ENCODE peak calls at places on chromosome 2, in six cellular contexts. One of them, this sample, is unnamed.
A peak's percentile ranks its signal among the peaks of the same experiment; 100 is the strongest.

GRCh38 chr2:80573167-80573566 is 268.6 kb upstream of the LRRTM1 start:
- DNase-seq in left ventricle myocardium inferior: no peak
- DNase-seq in neuronal stem cell: no peak
- DNase-seq in WERI-Rb-1: no peak
- DNase-seq in AG04450: no peak
- DNase-seq in HCT116: no peak
- DNase-seq in this sample: no peak

GRCh38 chr2:166140922-166141321 is 13.1 kb upstream of the SCN1A start:
- DNase-seq in left ventricle myocardium inferior: no peak
- DNase-seq in neuronal stem cell: no peak
- DNase-seq in WERI-Rb-1: no peak
- DNase-seq in AG04450: no peak
- DNase-seq in HCT116: no peak
- DNase-seq in this sample: peak; percentile 10

GRCh38 chr2:220071716-220072115 is 444.3 kb downstream of the SLC4A3 start:
- DNase-seq in left ventricle myocardium inferior: no peak
- DNase-seq in neuronal stem cell: no peak
- DNase-seq in WERI-Rb-1: no peak
- DNase-seq in AG04450: no peak
- DNase-seq in HCT116: no peak
- DNase-seq in this sample: no peak

GRCh38 chr2:239106314-239106908 is 258.5 kb downstream of the TWIST2 start:
- DNase-seq in left ventricle myocardium inferior: peak; percentile 42
- DNase-seq in neuronal stem cell: peak; percentile 21
- DNase-seq in WERI-Rb-1: peak; percentile 67
- DNase-seq in AG04450: no peak
- DNase-seq in HCT116: peak; percentile 18
- DNase-seq in this sample: peak; percentile 92

GRCh38 chr2:65103013-65103720 is 26.7 kb downstream of the RAB1A start:
- DNase-seq in left ventricle myocardium inferior: no peak
- DNase-seq in neuronal stem cell: no peak
- DNase-seq in WERI-Rb-1: no peak
- DNase-seq in AG04450: no peak
- DNase-seq in HCT116: no peak
- DNase-seq in this sample: no peak

GRCh38 chr2:210620456-210620855 is 64.1 kb downstream of the CPS1 start:
- DNase-seq in left ventricle myocardium inferior: no peak
- DNase-seq in neuronal stem cell: no peak
- DNase-seq in WERI-Rb-1: no peak
- DNase-seq in AG04450: no peak
- DNase-seq in HCT116: no peak
- DNase-seq in this sample: no peak

GRCh38 chr2:38462121-38462634 is 85.1 kb upstream of the ATL2 start:
- DNase-seq in left ventricle myocardium inferior: no peak
- DNase-seq in neuronal stem cell: no peak
- DNase-seq in WERI-Rb-1: no peak
- DNase-seq in AG04450: peak; percentile 80
- DNase-seq in HCT116: peak; percentile 94
- DNase-seq in this sample: no peak

GRCh38 chr2:37659723-37660122 is 11.7 kb downstream of the CDC42EP3 start:
- DNase-seq in left ventricle myocardium inferior: no peak
- DNase-seq in neuronal stem cell: no peak
- DNase-seq in WERI-Rb-1: no peak
- DNase-seq in AG04450: no peak
- DNase-seq in HCT116: no peak
- DNase-seq in this sample: no peak

GRCh38 chr2:222819722-222820333 is 41.0 kb upstream of the ACSL3 start:
- DNase-seq in left ventricle myocardium inferior: no peak
- DNase-seq in neuronal stem cell: no peak
- DNase-seq in WERI-Rb-1: no peak
- DNase-seq in AG04450: no peak
- DNase-seq in HCT116: no peak
- DNase-seq in this sample: no peak

GRCh38 chr2:120934891-120935338 is 199.2 kb downstream of the GLI2 start:
- DNase-seq in left ventricle myocardium inferior: no peak
- DNase-seq in neuronal stem cell: no peak
- DNase-seq in WERI-Rb-1: peak; percentile 46
- DNase-seq in AG04450: peak; percentile 55
- DNase-seq in HCT116: peak; percentile 69
- DNase-seq in this sample: no peak

GRCh38 chr2:121075641-121076500 is 209.1 kb downstream of the TFCP2L1 start:
- DNase-seq in left ventricle myocardium inferior: no peak
- DNase-seq in neuronal stem cell: no peak
- DNase-seq in WERI-Rb-1: no peak
- DNase-seq in AG04450: no peak
- DNase-seq in HCT116: no peak
- DNase-seq in this sample: peak; percentile 87

GRCh38 chr2:155965415-155966070 is 367.0 kb downstream of the NR4A2 start:
- DNase-seq in left ventricle myocardium inferior: no peak
- DNase-seq in neuronal stem cell: no peak
- DNase-seq in WERI-Rb-1: no peak
- DNase-seq in AG04450: no peak
- DNase-seq in HCT116: no peak
- DNase-seq in this sample: no peak

GRCh38 chr2:137674991-137675390 is 289.3 kb upstream of the HNMT start:
- DNase-seq in left ventricle myocardium inferior: no peak
- DNase-seq in neuronal stem cell: no peak
- DNase-seq in WERI-Rb-1: no peak
- DNase-seq in AG04450: no peak
- DNase-seq in HCT116: no peak
- DNase-seq in this sample: no peak

GRCh38 chr2:211454684-211455083 is 898.3 kb downstream of the CPS1 start:
- DNase-seq in left ventricle myocardium inferior: no peak
- DNase-seq in neuronal stem cell: peak; percentile 11
- DNase-seq in WERI-Rb-1: no peak
- DNase-seq in AG04450: no peak
- DNase-seq in HCT116: no peak
- DNase-seq in this sample: no peak

GRCh38 chr2:36333350-36334012 is 22.1 kb upstream of the CRIM1 start:
- DNase-seq in left ventricle myocardium inferior: no peak
- DNase-seq in neuronal stem cell: no peak
- DNase-seq in WERI-Rb-1: no peak
- DNase-seq in AG04450: no peak
- DNase-seq in HCT116: no peak
- DNase-seq in this sample: no peak

GRCh38 chr2:111186933-111187332 is 66.2 kb downstream of the BCL2L11 start:
- DNase-seq in left ventricle myocardium inferior: no peak
- DNase-seq in neuronal stem cell: no peak
- DNase-seq in WERI-Rb-1: no peak
- DNase-seq in AG04450: no peak
- DNase-seq in HCT116: no peak
- DNase-seq in this sample: peak; percentile 73

GRCh38 chr2:188046437-188046836 is 245.2 kb upstream of the GULP1 start:
- DNase-seq in left ventricle myocardium inferior: no peak
- DNase-seq in neuronal stem cell: no peak
- DNase-seq in WERI-Rb-1: no peak
- DNase-seq in AG04450: no peak
- DNase-seq in HCT116: no peak
- DNase-seq in this sample: no peak

GRCh38 chr2:205032093-205032551 is 486.8 kb downstream of the PARD3B start:
- DNase-seq in left ventricle myocardium inferior: no peak
- DNase-seq in neuronal stem cell: no peak
- DNase-seq in WERI-Rb-1: no peak
- DNase-seq in AG04450: no peak
- DNase-seq in HCT116: no peak
- DNase-seq in this sample: no peak

GRCh38 chr2:85986121-85986520 is 97.3 kb upstream of the ST3GAL5 start:
- DNase-seq in left ventricle myocardium inferior: no peak
- DNase-seq in neuronal stem cell: no peak
- DNase-seq in WERI-Rb-1: no peak
- DNase-seq in AG04450: no peak
- DNase-seq in HCT116: no peak
- DNase-seq in this sample: no peak

DNA sequence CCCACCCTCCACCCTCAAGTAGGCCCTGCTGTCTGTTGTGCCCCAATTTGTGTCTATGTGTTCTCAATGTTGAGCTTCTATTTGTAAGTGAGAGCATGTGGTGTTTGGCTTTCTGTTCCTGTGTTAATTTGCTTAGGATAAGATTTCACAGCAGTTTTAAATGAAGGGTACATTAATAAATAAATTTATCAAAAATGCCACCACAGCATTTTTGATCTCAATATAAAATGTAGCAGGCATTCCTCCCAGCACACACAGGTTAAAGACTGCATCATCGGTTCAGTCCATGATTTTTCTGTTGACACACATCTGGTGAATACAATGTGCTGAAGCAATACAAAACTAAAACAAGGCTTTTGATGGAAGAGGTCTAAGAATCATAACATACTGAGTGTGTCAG is 412.0 kb upstream of the LYPD1 start:
- DNase-seq in left ventricle myocardium inferior: no peak
- DNase-seq in neuronal stem cell: no peak
- DNase-seq in WERI-Rb-1: no peak
- DNase-seq in AG04450: no peak
- DNase-seq in HCT116: no peak
- DNase-seq in this sample: no peak
- H3K4me3 ChIP-seq in left ventricle myocardium inferior: no peak overlapping the region
- H3K4me3 ChIP-seq in neuronal stem cell: no peak overlapping the region
- H3K4me3 ChIP-seq in WERI-Rb-1: no peak overlapping the region
- H3K4me3 ChIP-seq in AG04450: no peak overlapping the region
- H3K4me3 ChIP-seq in HCT116: no peak overlapping the region
- H3K4me3 ChIP-seq in this sample: no peak overlapping the region

GRCh38 chr2:104862061-104862941 is 8.4 kb downstream of the POU3F3 start:
- DNase-seq in left ventricle myocardium inferior: no peak
- DNase-seq in neuronal stem cell: no peak
- DNase-seq in WERI-Rb-1: no peak
- DNase-seq in AG04450: no peak
- DNase-seq in HCT116: no peak
- DNase-seq in this sample: peak; percentile 95

GRCh38 chr2:104863585-104864279 is 9.8 kb downstream of the POU3F3 start:
- DNase-seq in left ventricle myocardium inferior: no peak
- DNase-seq in neuronal stem cell: no peak
- DNase-seq in WERI-Rb-1: no peak
- DNase-seq in AG04450: no peak
- DNase-seq in HCT116: no peak
- DNase-seq in this sample: peak; percentile 80

GRCh38 chr2:104864751-104865470 is 11.0 kb downstream of the POU3F3 start:
- DNase-seq in left ventricle myocardium inferior: no peak
- DNase-seq in neuronal stem cell: no peak
- DNase-seq in WERI-Rb-1: no peak
- DNase-seq in AG04450: no peak
- DNase-seq in HCT116: no peak
- DNase-seq in this sample: no peak

GRCh38 chr2:104864280-104864599 is 10.3 kb downstream of the POU3F3 start:
- DNase-seq in left ventricle myocardium inferior: no peak
- DNase-seq in neuronal stem cell: no peak
- DNase-seq in WERI-Rb-1: no peak
- DNase-seq in AG04450: no peak
- DNase-seq in HCT116: no peak
- DNase-seq in this sample: no peak

DNA sequence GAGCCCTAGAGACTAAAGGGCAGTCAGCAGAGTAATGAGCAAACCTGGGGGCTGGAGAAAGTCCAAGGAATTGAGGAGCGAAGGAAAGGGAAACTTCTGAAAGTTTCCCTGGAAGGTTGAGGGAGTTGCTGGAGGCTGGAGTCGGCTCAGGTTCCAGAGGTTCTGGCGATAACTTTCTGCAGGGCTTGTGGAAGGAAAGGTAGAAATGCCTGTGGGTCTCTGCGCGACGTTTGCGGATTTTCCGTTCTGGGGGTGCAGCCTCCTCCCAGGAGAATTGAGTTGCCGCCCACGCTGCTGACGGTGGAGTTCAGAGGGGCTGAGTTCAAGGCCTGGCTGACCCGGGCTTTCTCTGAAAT is 9.3 kb downstream of the POU3F3 start:
- DNase-seq in left ventricle myocardium inferior: no peak
- DNase-seq in neuronal stem cell: no peak
- DNase-seq in WERI-Rb-1: no peak
- DNase-seq in AG04450: no peak
- DNase-seq in HCT116: no peak
- DNase-seq in this sample: peak; percentile 64
- H3K27me3 ChIP-seq in left ventricle myocardium inferior: peaks cover 100% of the 10 kb centered on the region
- H3K27me3 ChIP-seq in neuronal stem cell: peaks cover 90% of the 10 kb centered on the region
- H3K27me3 ChIP-seq in WERI-Rb-1: peaks cover 97% of the 10 kb centered on the region
- H3K27me3 ChIP-seq in AG04450: peaks cover 82% of the 10 kb centered on the region
- H3K27me3 ChIP-seq in HCT116: no peaks in the 10 kb centered on the region
- H3K27me3 ChIP-seq in this sample: peaks cover 100% of the 10 kb centered on the region

DNA sequence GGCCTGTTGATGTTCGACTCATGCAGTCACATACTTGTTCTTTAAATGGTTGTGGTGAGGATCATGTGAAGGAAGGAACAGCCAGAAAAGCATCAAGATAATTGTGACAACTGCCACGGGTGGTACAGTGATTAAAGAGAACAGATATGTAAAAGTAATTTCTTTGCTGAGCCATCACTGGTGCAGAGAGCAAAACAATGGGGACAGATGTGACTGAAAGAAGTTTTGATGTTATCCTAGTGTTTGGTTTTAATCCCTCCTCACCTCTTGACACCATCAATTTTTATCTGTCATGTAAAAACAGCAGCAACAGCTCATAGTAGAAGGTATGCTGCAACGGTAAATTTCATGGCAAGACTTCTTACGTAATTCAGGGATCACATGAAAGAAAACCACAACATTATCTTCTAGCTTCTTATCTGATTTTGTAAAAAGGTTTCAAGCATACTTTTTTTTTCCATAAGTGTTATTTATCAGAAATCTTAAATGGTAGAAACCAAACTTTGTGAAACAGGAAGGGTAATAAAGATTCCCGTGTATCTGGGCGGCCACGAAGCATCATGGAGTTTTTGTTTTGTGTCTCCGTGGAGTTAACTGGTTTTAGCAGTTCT is 65.2 kb downstream of the PLCL1 start:
- DNase-seq in left ventricle myocardium inferior: no peak
- DNase-seq in neuronal stem cell: no peak
- DNase-seq in WERI-Rb-1: no peak
- DNase-seq in AG04450: no peak
- DNase-seq in HCT116: no peak
- DNase-seq in this sample: no peak
- H3K4me3 ChIP-seq in left ventricle myocardium inferior: no peak overlapping the region
- H3K4me3 ChIP-seq in neuronal stem cell: no peak overlapping the region
- H3K4me3 ChIP-seq in WERI-Rb-1: no peak overlapping the region
- H3K4me3 ChIP-seq in AG04450: no peak overlapping the region
- H3K4me3 ChIP-seq in HCT116: no peak overlapping the region
- H3K4me3 ChIP-seq in this sample: no peak overlapping the region

GRCh38 chr2:105469781-105470180 is 70.9 kb upstream of the FHL2 start:
- DNase-seq in left ventricle myocardium inferior: no peak
- DNase-seq in neuronal stem cell: no peak
- DNase-seq in WERI-Rb-1: no peak
- DNase-seq in AG04450: no peak
- DNase-seq in HCT116: no peak
- DNase-seq in this sample: no peak

GRCh38 chr2:105460048-105460732 is 61.3 kb upstream of the FHL2 start:
- DNase-seq in left ventricle myocardium inferior: no peak
- DNase-seq in neuronal stem cell: no peak
- DNase-seq in WERI-Rb-1: no peak
- DNase-seq in AG04450: no peak
- DNase-seq in HCT116: no peak
- DNase-seq in this sample: no peak

GRCh38 chr2:105468655-105469042 is 69.8 kb upstream of the FHL2 start:
- DNase-seq in left ventricle myocardium inferior: no peak
- DNase-seq in neuronal stem cell: no peak
- DNase-seq in WERI-Rb-1: no peak
- DNase-seq in AG04450: no peak
- DNase-seq in HCT116: no peak
- DNase-seq in this sample: no peak

DNA sequence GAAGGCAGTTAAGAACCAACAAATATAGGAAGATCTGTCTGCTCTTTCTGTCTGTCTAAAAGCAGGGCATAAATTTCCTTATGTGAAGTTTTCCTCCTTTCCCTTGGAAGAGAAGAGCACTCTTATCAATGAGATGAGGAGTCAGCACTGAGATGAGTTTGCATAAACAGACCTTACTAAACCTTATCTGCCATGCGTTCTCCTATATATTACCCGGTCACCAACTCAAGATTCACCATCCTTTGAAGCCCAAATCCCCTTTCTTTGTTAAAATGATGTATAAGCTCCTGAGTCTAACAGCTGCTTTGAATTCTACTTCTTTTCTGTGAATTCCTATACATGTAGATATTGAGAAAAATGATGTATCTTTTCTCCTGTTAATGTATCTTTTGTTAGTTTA is 65.5 kb upstream of the FHL2 start:
- DNase-seq in left ventricle myocardium inferior: no peak
- DNase-seq in neuronal stem cell: no peak
- DNase-seq in WERI-Rb-1: no peak
- DNase-seq in AG04450: no peak
- DNase-seq in HCT116: no peak
- DNase-seq in this sample: no peak
- H3K27me3 ChIP-seq in left ventricle myocardium inferior: no peaks in the 10 kb centered on the region
- H3K27me3 ChIP-seq in neuronal stem cell: no peaks in the 10 kb centered on the region
- H3K27me3 ChIP-seq in WERI-Rb-1: no peaks in the 10 kb centered on the region
- H3K27me3 ChIP-seq in AG04450: peaks cover 15% of the 10 kb centered on the region
- H3K27me3 ChIP-seq in HCT116: no peaks in the 10 kb centered on the region
- H3K27me3 ChIP-seq in this sample: no peaks in the 10 kb centered on the region